ENCODE peak calls at places on chromosomes 3 and 15, in four cellular contexts. A is K562, P is GM12891, S is GM12878. B is an unnamed sample.

GRCh38 chr3:23519548-23520208 is 286.1 kb upstream of the UBE2E1 start:
- DNase-seq in A (no peak), P (no peak), S (peak), B (no peak)

GRCh38 chr3:4343258-4343657 is 40.1 kb downstream of the SETMAR start:
- DNase-seq in A (no peak), P (no peak), S (no peak), B (no peak)

GRCh38 chr3:13024274-13024863 is 48.9 kb downstream of the IQSEC1 start:
- DNase-seq in A (no peak), P (no peak), S (no peak), B (no peak)

GRCh38 chr3:44427683-44428082 is 49.8 kb downstream of the ZNF445 start:
- DNase-seq in A (peak), P (no peak), S (no peak), B (no peak)

GRCh38 chr3:124986153-124987143 is 51.9 kb upstream of the MUC13 start:
- DNase-seq in A (no peak), P (no peak), S (no peak), B (no peak)

GRCh38 chr3:13140596-13140995 is 67.4 kb upstream of the IQSEC1 start:
- DNase-seq in A (no peak), P (no peak), S (no peak), B (no peak)

GRCh38 chr15:39230205-39230916 is 350.5 kb upstream of the THBS1 start:
- DNase-seq in A (no peak), P (no peak), S (no peak), B (no peak)

GRCh38 chr3:155714295-155714718 is 30.6 kb downstream of the PLCH1 start:
- DNase-seq in A (peak), P (no peak), S (no peak), B (no peak)

GRCh38 chr15:39285663-39286062 is 295.2 kb upstream of the THBS1 start:
- DNase-seq in A (no peak), P (no peak), S (no peak), B (no peak)

GRCh38 chr3:175179055-175179454 is 319.9 kb downstream of the NAALADL2 start:
- DNase-seq in A (no peak), P (no peak), S (no peak), B (no peak)

GRCh38 chr3:23075478-23075877 is 127.6 kb upstream of the UBE2E2 start:
- DNase-seq in A (no peak), P (no peak), S (no peak), B (no peak)

GRCh38 chr15:58014040-58014439 is 51.5 kb downstream of the ALDH1A2 start:
- DNase-seq in A (peak), P (no peak), S (no peak), B (no peak)

GRCh38 chr15:70113304-70113700 is 15.6 kb upstream of the TLE3 start:
- DNase-seq in A (no peak), P (no peak), S (no peak), B (peak)

GRCh38 chr15:101358895-101359294 is 63.8 kb upstream of the SNRPA1 start:
- DNase-seq in A (no peak), P (no peak), S (no peak), B (no peak)

GRCh38 chr3:143443851-143444331 is 324.3 kb downstream of the CHST2 start:
- DNase-seq in A (peak), P (no peak), S (no peak), B (peak)

GRCh38 chr3:106208979-106209378 is 340.2 kb upstream of the CBLB start:
- DNase-seq in A (no peak), P (no peak), S (no peak), B (no peak)

GRCh38 chr3:49476563-49476962 is 6.5 kb downstream of the DAG1 start:
- DNase-seq in A (no peak), P (no peak), S (peak), B (peak)

GRCh38 chr3:162602619-162603018 is 1106.0 kb downstream of the OTOL1 start:
- DNase-seq in A (no peak), P (no peak), S (no peak), B (no peak)

GRCh38 chr15:75200765-75201608 is 695 bp upstream of the C15orf39 start:
- DNase-seq in A (peak), P (no peak), S (no peak), B (peak)

GRCh38 chr15:91939432-91939831 is 85.9 kb downstream of the SLCO3A1 start:
- DNase-seq in A (no peak), P (no peak), S (no peak), B (no peak)

GRCh38 chr3:172174396-172175253 is 135.2 kb downstream of the FNDC3B start:
- DNase-seq in A (no peak), P (no peak), S (no peak), B (no peak)

GRCh38 chr3:133301194-133301593 is 98.7 kb upstream of the BFSP2 start:
- DNase-seq in A (no peak), P (no peak), S (no peak), B (no peak)

DNA sequence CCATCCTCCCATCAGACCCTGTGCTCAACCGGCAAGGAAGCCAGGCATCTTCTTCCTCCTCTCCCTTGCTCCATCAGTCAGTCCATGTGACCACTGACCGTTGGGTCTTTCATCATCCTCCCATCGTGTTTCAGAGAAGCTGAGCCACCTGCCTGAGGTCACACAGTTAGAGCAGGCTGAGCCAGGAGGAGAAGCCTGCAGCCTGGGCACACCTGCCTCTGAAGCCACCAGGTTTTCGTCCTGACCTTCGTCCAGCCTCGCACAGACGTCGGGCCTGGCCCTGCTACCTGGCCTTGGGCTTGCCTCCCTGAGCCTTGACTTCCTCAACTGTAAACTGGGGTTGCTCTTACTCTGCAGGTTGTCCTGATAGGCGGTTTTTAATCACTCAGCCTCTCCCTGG is 8.7 kb upstream of the PRKCD start:
- DNase-seq in A (no peak), P (no peak), S (no peak), B (no peak)
- TF ChIP-seq SPI1 in A (no peak), P (no peak), S (no peak), B (no peak)

DNA sequence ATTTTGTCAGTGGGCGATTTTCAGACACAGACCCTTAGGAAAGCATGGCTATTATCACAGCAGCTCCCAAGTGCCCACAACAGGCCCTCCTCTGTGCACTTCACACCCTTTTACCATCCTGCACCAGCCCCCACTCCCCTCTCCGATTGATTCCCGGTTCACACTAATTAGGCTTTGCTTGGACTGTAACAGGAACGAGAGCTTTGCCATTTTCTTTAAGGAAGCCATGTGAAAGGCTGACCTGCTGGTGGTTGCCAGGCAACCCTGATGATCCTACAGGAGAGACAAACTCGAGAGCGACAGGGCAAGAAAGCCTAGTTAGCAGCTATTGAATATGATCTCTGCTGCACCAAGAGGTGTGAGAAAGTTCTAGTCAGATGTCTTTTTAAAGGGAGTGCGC is 28.2 kb upstream of the DET1 start:
- DNase-seq in A (no peak), P (no peak), S (no peak), B (no peak)
- TF ChIP-seq POLR2AphosphoS5 in A (no peak), P (no peak), S (no peak), B (no peak)

DNA sequence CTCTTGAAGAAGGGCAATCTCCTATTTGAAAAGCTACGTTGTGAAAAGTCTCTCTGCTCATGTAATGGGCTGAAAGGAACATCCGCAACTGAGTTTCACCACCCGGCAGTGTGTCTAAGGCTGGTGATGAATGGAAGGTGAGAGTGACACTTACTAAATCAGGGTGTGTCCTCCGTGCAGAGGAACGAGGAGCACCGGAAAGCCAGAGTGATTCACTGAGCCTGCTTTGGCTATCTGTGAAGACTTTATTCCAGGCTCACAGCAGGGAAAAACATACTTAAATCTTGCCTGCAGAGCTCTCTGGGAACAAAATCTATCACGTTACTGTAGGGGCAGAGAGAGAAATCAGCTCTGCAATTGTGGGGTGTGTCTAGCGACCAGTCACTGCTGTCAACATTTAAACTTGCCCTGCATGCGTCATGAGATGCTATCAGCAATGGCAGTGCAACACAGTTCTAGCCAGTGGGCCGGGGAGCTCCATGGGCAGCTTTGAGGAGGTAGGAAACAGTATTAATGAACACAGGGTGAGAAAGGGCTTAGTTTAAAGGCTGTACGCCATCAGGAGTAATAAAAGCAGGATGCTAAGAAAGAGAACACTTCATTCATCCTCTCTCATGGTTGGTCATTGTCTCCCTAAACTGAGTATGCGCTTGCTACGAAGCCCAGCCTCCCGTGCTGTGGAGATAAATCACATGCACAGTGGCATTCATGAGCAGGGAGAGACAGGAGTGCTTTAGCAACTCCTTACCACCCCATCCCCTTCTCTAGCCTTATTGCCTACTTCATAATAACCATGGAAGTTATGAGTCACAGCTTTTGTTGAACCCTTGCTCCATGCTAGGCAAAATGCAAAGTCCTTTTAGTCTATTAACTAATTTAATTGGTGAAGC is 542.7 kb upstream of the ADAMTS9 start:
- DNase-seq in A (no peak), P (no peak), S (no peak), B (no peak)
- TF ChIP-seq SPI1 in A (no peak), P (no peak), S (no peak), B (no peak)

DNA sequence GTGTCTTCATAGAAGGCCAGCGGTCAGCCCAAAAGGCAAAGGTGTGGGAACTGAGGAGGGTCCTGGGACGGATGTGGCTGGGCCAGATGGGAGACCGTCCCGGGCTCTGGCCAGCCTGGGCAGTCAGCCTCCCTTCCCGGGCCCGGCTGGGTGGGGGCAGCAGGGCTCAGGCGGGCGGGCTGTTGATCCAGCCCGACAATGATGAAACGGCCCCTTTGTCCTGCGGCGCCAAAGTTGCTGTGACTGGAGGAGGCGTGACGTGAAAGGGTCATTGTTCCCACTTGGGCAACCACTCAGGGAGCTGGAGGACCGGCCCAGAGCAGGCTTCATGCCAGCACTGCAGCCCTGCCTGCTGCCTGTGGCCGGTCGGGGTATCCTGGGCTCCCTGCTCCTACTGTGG is 16.5 kb downstream of the DUSP7 start:
- DNase-seq in A (no peak), P (no peak), S (no peak), B (no peak)
- TF ChIP-seq POLR2AphosphoS5 in A (no peak), P (no peak), S (no peak), B (no peak)

DNA sequence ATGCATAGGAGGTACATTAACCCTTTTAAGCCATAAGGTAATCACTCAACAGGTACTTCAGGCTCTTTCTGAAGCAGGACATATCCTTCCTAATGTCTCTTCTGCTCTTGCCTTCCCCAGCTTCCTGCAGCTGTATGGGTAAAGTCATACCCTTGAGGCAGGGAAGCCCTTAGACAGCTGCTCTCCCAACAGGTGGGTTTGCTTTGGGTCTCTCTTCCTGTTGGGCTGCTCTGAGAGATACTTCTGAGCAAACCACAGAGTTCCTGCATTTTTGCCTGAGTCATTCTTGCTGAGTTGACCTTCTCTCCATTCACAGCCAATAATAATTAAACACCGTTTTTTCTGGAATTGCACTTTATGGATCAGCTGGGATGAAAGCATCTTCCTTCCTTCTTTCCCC is 2.0 kb upstream of the TRAT1 start:
- DNase-seq in A (no peak), P (no peak), S (no peak), B (no peak)
- TF ChIP-seq SPI1 in A (no peak), P (no peak), S (no peak), B (no peak)